ENCODE peak calls at places on chromosomes 3 and 15, in four cellular contexts. B is brain microvascular endothelial cell, H is left cardiac atrium, Z is T-helper 1 cell. L is an unnamed sample.

GRCh38 chr3:35908366-35909232 is 269.3 kb downstream of the ARPP21 start:
- DNase-seq in H (peak; percentile 64), Z (no peak), B (peak; percentile 86), L (no peak)

GRCh38 chr3:23676093-23676492 is 129.7 kb upstream of the UBE2E1 start:
- DNase-seq in H (no peak), Z (no peak), B (no peak), L (no peak)

GRCh38 chr3:86984271-86984670 is 6.7 kb downstream of the VGLL3 start:
- DNase-seq in Z (no peak), H (no peak), B (no peak), L (no peak)

GRCh38 chr15:89441295-89441762 is 55.1 kb downstream of the RHCG start:
- DNase-seq in H (no peak), Z (no peak), B (no peak), L (no peak)

GRCh38 chr3:141124715-141125114 is 73.6 kb downstream of the SPSB4 start:
- DNase-seq in Z (no peak), B (no peak), H (no peak), L (no peak)

GRCh38 chr3:152737021-152737908 is 97.7 kb upstream of the P2RY1 start:
- DNase-seq in Z (no peak), H (peak; percentile 32), B (peak; percentile 54), L (no peak)

GRCh38 chr3:174125267-174125844 is 727.8 kb downstream of the NLGN1 start:
- DNase-seq in Z (no peak), B (peak; percentile 43), H (no peak), L (no peak)

GRCh38 chr3:13657660-13658435 is 108.9 kb downstream of the FBLN2 start:
- DNase-seq in H (peak; percentile 59), Z (peak; percentile 34), B (peak; percentile 8), L (peak; percentile 83)

GRCh38 chr3:131223373-131224289 is 157.9 kb upstream of the NUDT16 start:
- DNase-seq in B (peak; percentile 25), H (no peak), Z (no peak), L (no peak)

GRCh38 chr15:40443255-40443654 is 2.5 kb downstream of the BAHD1 start:
- DNase-seq in Z (no peak), H (no peak), B (no peak), L (no peak)

GRCh38 chr3:155102329-155102728 is 22.2 kb downstream of the MME start:
- DNase-seq in Z (no peak), B (peak; percentile 1), H (no peak), L (no peak)

GRCh38 chr15:96270581-96271172 is 59.8 kb upstream of the NR2F2 start:
- DNase-seq in H (no peak), Z (no peak), B (peak; percentile 18), L (no peak)

GRCh38 chr3:123042413-123042812 is 14.8 kb upstream of the SEMA5B start:
- DNase-seq in B (no peak), H (no peak), Z (no peak), L (no peak)

GRCh38 chr15:91909574-91909973 is 56.1 kb downstream of the SLCO3A1 start:
- DNase-seq in Z (no peak), H (no peak), B (no peak), L (no peak)

GRCh38 chr3:159947220-159947619 is 41.4 kb upstream of the IL12A start:
- DNase-seq in Z (no peak), B (peak; percentile 62), H (no peak), L (no peak)

GRCh38 chr3:159751141-159751540 is 237.5 kb upstream of the IL12A start:
- DNase-seq in Z (no peak), H (no peak), B (no peak), L (no peak)

GRCh38 chr15:58760385-58761009 is 10.6 kb upstream of the MINDY2 start:
- DNase-seq in B (no peak), Z (no peak), H (no peak), L (no peak)

GRCh38 chr3:46705751-46706572 is 4.8 kb downstream of the TMIE start:
- DNase-seq in H (no peak), Z (no peak), B (peak; percentile 44), L (peak; percentile 64)

GRCh38 chr3:125067225-125067624 is 11.4 kb upstream of the HEG1 start:
- DNase-seq in H (no peak), Z (no peak), B (no peak), L (no peak)

GRCh38 chr3:31095254-31095653 is 200.8 kb upstream of the GADL1 start:
- DNase-seq in B (no peak), H (no peak), Z (no peak), L (no peak)

GRCh38 chr15:27690290-27690689 is 408.8 kb downstream of the OCA2 start:
- DNase-seq in Z (no peak), H (no peak), B (no peak), L (no peak)

GRCh38 chr3:67863869-67864268 is 209.5 kb upstream of the SUCLG2 start:
- DNase-seq in Z (no peak), B (peak; percentile 4), H (no peak), L (no peak)

GRCh38 chr3:138944842-138945645 is 1.9 kb downstream of the FOXL2 start:
- DNase-seq in H (no peak), Z (no peak), B (no peak), L (peak; percentile 72)

GRCh38 chr3:112685435-112685834 is 44.5 kb upstream of the CCDC80 start:
- DNase-seq in Z (no peak), H (no peak), B (peak; percentile 71), L (no peak)

GRCh38 chr15:51649659-51650521 is 27.3 kb upstream of the DMXL2 start:
- DNase-seq in H (no peak), Z (no peak), B (peak; percentile 74), L (no peak)

GRCh38 chr3:188229726-188230125 is 75.8 kb downstream of the LPP start:
- DNase-seq in H (no peak), B (no peak), Z (no peak), L (no peak)

GRCh38 chr3:66554178-66554577 is 53.4 kb upstream of the LRIG1 start:
- DNase-seq in B (no peak), Z (no peak), H (no peak), L (no peak)

GRCh38 chr3:160676547-160677303 is at the start of gene ARL14:
- DNase-seq in B (peak; percentile 53), H (no peak), Z (no peak), L (no peak)

GRCh38 chr15:88852476-88852875 is 42.9 kb downstream of the HAPLN3 start:
- DNase-seq in Z (no peak), B (no peak), H (no peak), L (no peak)

GRCh38 chr15:75200765-75201608 is 695 bp upstream of the C15orf39 start:
- DNase-seq in H (peak; percentile 58), B (peak; percentile 13), Z (no peak), L (peak; percentile 91)

GRCh38 chr3:5002174-5002870 is 23.1 kb downstream of the BHLHE40 start:
- DNase-seq in H (peak; percentile 16), B (no peak), Z (no peak), L (no peak)

L was measured in kidney.